ENCODE peak calls at places on chromosomes 7 and 10, in eight cellular contexts. One of them, this sample, is unnamed.

GRCh38 chr7:5629941-5630340 is 151.5 kb downstream of the RNF216 start:
- DNase-seq in CD8-positive, alpha-beta T cell: peak
- DNase-seq in HL-60: no peak
- DNase-seq in PC-9: peak
- DNase-seq in ovary: peak
- DNase-seq in PC-3: peak
- DNase-seq in HFF-Myc: peak
- DNase-seq in ascending aorta: no peak
- DNase-seq in this sample: peak

GRCh38 chr7:2175514-2175913 is 57.2 kb downstream of the MAD1L1 start:
- DNase-seq in CD8-positive, alpha-beta T cell: no peak
- DNase-seq in HL-60: no peak
- DNase-seq in PC-9: peak
- DNase-seq in ovary: no peak
- DNase-seq in PC-3: peak
- DNase-seq in HFF-Myc: peak
- DNase-seq in ascending aorta: no peak
- DNase-seq in this sample: peak

GRCh38 chr10:78903351-78903940 is 165.3 kb upstream of the ZMIZ1 start:
- DNase-seq in CD8-positive, alpha-beta T cell: no peak
- DNase-seq in HL-60: no peak
- DNase-seq in PC-9: no peak
- DNase-seq in ovary: no peak
- DNase-seq in PC-3: no peak
- DNase-seq in HFF-Myc: no peak
- DNase-seq in ascending aorta: no peak
- DNase-seq in this sample: no peak

GRCh38 chr7:107691713-107692112 is 31.1 kb downstream of the SLC26A4 start:
- DNase-seq in CD8-positive, alpha-beta T cell: no peak
- DNase-seq in HL-60: no peak
- DNase-seq in PC-9: no peak
- DNase-seq in ovary: no peak
- DNase-seq in PC-3: no peak
- DNase-seq in HFF-Myc: no peak
- DNase-seq in ascending aorta: no peak
- DNase-seq in this sample: no peak

GRCh38 chr7:69823151-69823744 is 225.0 kb downstream of the AUTS2 start:
- DNase-seq in CD8-positive, alpha-beta T cell: no peak
- DNase-seq in HL-60: no peak
- DNase-seq in PC-9: no peak
- DNase-seq in ovary: no peak
- DNase-seq in PC-3: no peak
- DNase-seq in HFF-Myc: no peak
- DNase-seq in ascending aorta: no peak
- DNase-seq in this sample: no peak

GRCh38 chr10:28467615-28468014 is 65.3 kb upstream of the WAC start:
- DNase-seq in CD8-positive, alpha-beta T cell: no peak
- DNase-seq in HL-60: no peak
- DNase-seq in PC-9: no peak
- DNase-seq in ovary: no peak
- DNase-seq in PC-3: no peak
- DNase-seq in HFF-Myc: no peak
- DNase-seq in ascending aorta: no peak
- DNase-seq in this sample: no peak

GRCh38 chr7:96088579-96088978 is 233.3 kb downstream of the SLC25A13 start:
- DNase-seq in CD8-positive, alpha-beta T cell: no peak
- DNase-seq in HL-60: no peak
- DNase-seq in PC-9: peak
- DNase-seq in ovary: no peak
- DNase-seq in PC-3: peak
- DNase-seq in HFF-Myc: no peak
- DNase-seq in ascending aorta: no peak
- DNase-seq in this sample: peak

GRCh38 chr7:38584443-38585210 is 46.5 kb downstream of the AMPH start:
- DNase-seq in CD8-positive, alpha-beta T cell: no peak
- DNase-seq in HL-60: no peak
- DNase-seq in PC-9: no peak
- DNase-seq in ovary: no peak
- DNase-seq in PC-3: peak
- DNase-seq in HFF-Myc: peak
- DNase-seq in ascending aorta: no peak
- DNase-seq in this sample: no peak

GRCh38 chr7:16550671-16551070 is 24.0 kb downstream of the LRRC72 start:
- DNase-seq in CD8-positive, alpha-beta T cell: no peak
- DNase-seq in HL-60: no peak
- DNase-seq in PC-9: no peak
- DNase-seq in ovary: no peak
- DNase-seq in PC-3: no peak
- DNase-seq in HFF-Myc: no peak
- DNase-seq in ascending aorta: no peak
- DNase-seq in this sample: no peak

GRCh38 chr7:10257438-10257837 is 716.2 kb upstream of the PHF14 start:
- DNase-seq in CD8-positive, alpha-beta T cell: no peak
- DNase-seq in HL-60: no peak
- DNase-seq in PC-9: no peak
- DNase-seq in ovary: no peak
- DNase-seq in PC-3: no peak
- DNase-seq in HFF-Myc: no peak
- DNase-seq in ascending aorta: no peak
- DNase-seq in this sample: peak

GRCh38 chr10:11824376-11824775 is 1.2 kb downstream of the PROSER2 start:
- DNase-seq in CD8-positive, alpha-beta T cell: no peak
- DNase-seq in HL-60: no peak
- DNase-seq in PC-9: no peak
- DNase-seq in ovary: no peak
- DNase-seq in PC-3: no peak
- DNase-seq in HFF-Myc: no peak
- DNase-seq in ascending aorta: no peak
- DNase-seq in this sample: peak

GRCh38 chr10:10499839-10500238 is 517.8 kb upstream of the CELF2 start:
- DNase-seq in CD8-positive, alpha-beta T cell: no peak
- DNase-seq in HL-60: no peak
- DNase-seq in PC-9: no peak
- DNase-seq in ovary: no peak
- DNase-seq in PC-3: no peak
- DNase-seq in HFF-Myc: no peak
- DNase-seq in ascending aorta: no peak
- DNase-seq in this sample: peak

GRCh38 chr10:49415109-49415508 is 19.2 kb upstream of the DRGX start:
- DNase-seq in CD8-positive, alpha-beta T cell: no peak
- DNase-seq in HL-60: no peak
- DNase-seq in PC-9: no peak
- DNase-seq in ovary: no peak
- DNase-seq in PC-3: no peak
- DNase-seq in HFF-Myc: no peak
- DNase-seq in ascending aorta: no peak
- DNase-seq in this sample: no peak

GRCh38 chr7:140062118-140062527 is 628 bp downstream of the PARP12 start:
- DNase-seq in CD8-positive, alpha-beta T cell: peak
- DNase-seq in HL-60: no peak
- DNase-seq in PC-9: no peak
- DNase-seq in ovary: peak
- DNase-seq in PC-3: peak
- DNase-seq in HFF-Myc: no peak
- DNase-seq in ascending aorta: no peak
- DNase-seq in this sample: peak

GRCh38 chr7:4681922-4682620 is at the start of gene FOXK1:
- DNase-seq in CD8-positive, alpha-beta T cell: peak
- DNase-seq in HL-60: peak
- DNase-seq in PC-9: no peak
- DNase-seq in ovary: peak
- DNase-seq in PC-3: peak
- DNase-seq in HFF-Myc: no peak
- DNase-seq in ascending aorta: no peak
- DNase-seq in this sample: peak

GRCh38 chr7:107594961-107595737 is 15.1 kb downstream of the BCAP29 start:
- DNase-seq in CD8-positive, alpha-beta T cell: no peak
- DNase-seq in HL-60: no peak
- DNase-seq in PC-9: peak
- DNase-seq in ovary: no peak
- DNase-seq in PC-3: peak
- DNase-seq in HFF-Myc: peak
- DNase-seq in ascending aorta: no peak
- DNase-seq in this sample: peak

GRCh38 chr10:29650552-29650944 is 15.8 kb upstream of the SVIL start:
- DNase-seq in CD8-positive, alpha-beta T cell: no peak
- DNase-seq in HL-60: no peak
- DNase-seq in PC-9: no peak
- DNase-seq in ovary: no peak
- DNase-seq in PC-3: no peak
- DNase-seq in HFF-Myc: no peak
- DNase-seq in ascending aorta: no peak
- DNase-seq in this sample: no peak

GRCh38 chr7:128741491-128741890 is 2.3 kb downstream of the CALU start:
- DNase-seq in CD8-positive, alpha-beta T cell: no peak
- DNase-seq in HL-60: no peak
- DNase-seq in PC-9: no peak
- DNase-seq in ovary: no peak
- DNase-seq in PC-3: no peak
- DNase-seq in HFF-Myc: no peak
- DNase-seq in ascending aorta: no peak
- DNase-seq in this sample: no peak

GRCh38 chr7:128739048-128739962 is at the start of gene CALU:
- DNase-seq in CD8-positive, alpha-beta T cell: peak
- DNase-seq in HL-60: peak
- DNase-seq in PC-9: peak
- DNase-seq in ovary: peak
- DNase-seq in PC-3: peak
- DNase-seq in HFF-Myc: peak
- DNase-seq in ascending aorta: peak
- DNase-seq in this sample: peak

GRCh38 chr7:128738570-128739047 is 550 bp upstream of the CALU start:
- DNase-seq in CD8-positive, alpha-beta T cell: no peak
- DNase-seq in HL-60: no peak
- DNase-seq in PC-9: no peak
- DNase-seq in ovary: no peak
- DNase-seq in PC-3: no peak
- DNase-seq in HFF-Myc: no peak
- DNase-seq in ascending aorta: no peak
- DNase-seq in this sample: no peak

GRCh38 chr7:128740996-128741395 is 1.8 kb downstream of the CALU start:
- DNase-seq in CD8-positive, alpha-beta T cell: no peak
- DNase-seq in HL-60: no peak
- DNase-seq in PC-9: no peak
- DNase-seq in ovary: no peak
- DNase-seq in PC-3: no peak
- DNase-seq in HFF-Myc: no peak
- DNase-seq in ascending aorta: no peak
- DNase-seq in this sample: no peak

DNA sequence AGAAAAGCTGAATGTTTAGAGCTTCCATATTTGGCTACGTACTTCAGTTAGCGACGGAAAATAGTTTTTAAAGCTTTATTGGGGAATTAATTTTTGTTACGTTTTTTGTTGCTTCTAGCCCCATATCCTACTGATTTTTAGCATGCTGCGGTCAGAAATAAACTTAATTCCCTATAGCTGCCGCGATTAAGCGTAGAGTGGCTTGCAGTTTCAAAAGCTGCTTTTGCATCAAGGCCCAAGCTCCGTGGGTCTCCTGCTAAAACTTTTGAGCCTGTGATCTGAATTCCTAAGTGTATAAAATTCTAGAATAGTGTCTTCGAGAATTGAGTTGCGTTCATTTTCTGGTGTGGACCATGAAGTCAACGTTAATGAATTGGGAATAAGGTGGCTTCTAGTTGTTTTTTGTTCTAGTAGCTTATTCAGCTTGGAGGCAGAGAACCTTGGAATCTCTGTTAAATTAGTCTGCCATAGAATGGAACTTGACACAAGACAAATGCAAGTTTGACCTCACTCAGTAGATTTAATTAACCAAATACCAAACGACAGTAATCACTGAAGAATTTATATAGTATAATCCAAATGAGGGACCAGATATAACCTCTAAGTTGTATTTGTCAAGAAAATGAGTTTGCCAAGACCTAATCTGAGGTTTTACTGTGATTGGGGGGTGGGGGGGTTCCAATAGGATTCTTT is 977 bp downstream of the CALU start:
- DNase-seq in CD8-positive, alpha-beta T cell: no peak
- DNase-seq in HL-60: no peak
- DNase-seq in PC-9: no peak
- DNase-seq in ovary: no peak
- DNase-seq in PC-3: no peak
- DNase-seq in HFF-Myc: no peak
- DNase-seq in ascending aorta: no peak
- DNase-seq in this sample: no peak
- H3K4me3 ChIP-seq in CD8-positive, alpha-beta T cell: peak
- H3K4me3 ChIP-seq in HL-60: peak
- H3K4me3 ChIP-seq in PC-9: peak
- H3K4me3 ChIP-seq in ovary: peak
- H3K4me3 ChIP-seq in PC-3: peak
- H3K4me3 ChIP-seq in HFF-Myc: peak
- H3K4me3 ChIP-seq in ascending aorta: peak
- H3K4me3 ChIP-seq in this sample: peak

DNA sequence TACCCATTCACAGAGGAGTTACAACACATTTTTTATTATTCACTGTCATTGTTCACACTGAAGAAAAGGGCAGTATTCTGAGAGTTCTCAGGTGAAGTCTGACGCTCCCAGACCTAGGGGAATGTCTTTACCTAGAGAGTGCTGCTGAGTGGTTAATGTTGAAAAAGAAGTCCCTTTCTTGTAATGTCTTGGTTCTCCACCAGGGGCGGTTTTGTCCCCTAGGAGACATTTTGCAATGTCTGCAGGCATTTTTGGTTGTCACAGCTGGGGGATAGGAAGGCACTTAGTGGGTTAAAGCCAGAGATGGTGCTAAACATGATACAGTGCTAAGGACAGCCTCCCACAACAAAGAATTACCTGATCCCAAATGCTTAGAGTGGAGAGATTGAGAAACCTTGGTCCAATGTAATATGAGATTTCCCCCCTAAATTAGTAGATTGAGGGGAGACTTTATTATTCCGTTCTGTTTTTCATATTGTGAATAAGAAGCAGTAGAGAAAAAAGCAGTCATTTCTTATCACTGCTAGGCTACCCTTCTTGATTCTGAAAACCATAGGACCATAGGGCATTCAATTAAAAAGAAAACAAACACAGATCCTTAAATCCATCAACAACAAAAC is 13.1 kb downstream of the UMAD1 start:
- DNase-seq in CD8-positive, alpha-beta T cell: no peak
- DNase-seq in HL-60: no peak
- DNase-seq in PC-9: no peak
- DNase-seq in ovary: no peak
- DNase-seq in PC-3: peak
- DNase-seq in HFF-Myc: no peak
- DNase-seq in ascending aorta: no peak
- DNase-seq in this sample: peak
- TF ChIP-seq CTCF in CD8-positive, alpha-beta T cell: no peak
- TF ChIP-seq CTCF in HL-60: peak
- TF ChIP-seq CTCF in PC-9: peak
- TF ChIP-seq CTCF in ovary: no peak
- TF ChIP-seq CTCF in PC-3: peak
- TF ChIP-seq CTCF in HFF-Myc: peak
- TF ChIP-seq CTCF in ascending aorta: peak
- TF ChIP-seq CTCF in this sample: peak

GRCh38 chr7:130292682-130293257 is at the start of gene CPA4:
- DNase-seq in CD8-positive, alpha-beta T cell: no peak
- DNase-seq in HL-60: no peak
- DNase-seq in PC-9: peak
- DNase-seq in ovary: no peak
- DNase-seq in PC-3: peak
- DNase-seq in HFF-Myc: no peak
- DNase-seq in ascending aorta: peak
- DNase-seq in this sample: peak
- H3K4me3 ChIP-seq in CD8-positive, alpha-beta T cell: no peak
- H3K4me3 ChIP-seq in HL-60: no peak
- H3K4me3 ChIP-seq in PC-9: peak
- H3K4me3 ChIP-seq in ovary: no peak
- H3K4me3 ChIP-seq in PC-3: peak
- H3K4me3 ChIP-seq in HFF-Myc: no peak
- H3K4me3 ChIP-seq in ascending aorta: no peak
- H3K4me3 ChIP-seq in this sample: peak

GRCh38 chr7:123871998-123872867 is 27.3 kb downstream of the HYAL4 start:
- DNase-seq in CD8-positive, alpha-beta T cell: no peak
- DNase-seq in HL-60: no peak
- DNase-seq in PC-9: peak
- DNase-seq in ovary: peak
- DNase-seq in PC-3: peak
- DNase-seq in HFF-Myc: peak
- DNase-seq in ascending aorta: no peak
- DNase-seq in this sample: peak
- TF ChIP-seq CTCF in CD8-positive, alpha-beta T cell: peak
- TF ChIP-seq CTCF in HL-60: peak
- TF ChIP-seq CTCF in PC-9: peak
- TF ChIP-seq CTCF in ovary: peak
- TF ChIP-seq CTCF in PC-3: peak
- TF ChIP-seq CTCF in HFF-Myc: peak
- TF ChIP-seq CTCF in ascending aorta: peak
- TF ChIP-seq CTCF in this sample: peak